ENCODE peak calls at places on chromosomes 13 and 19, in seven cellular contexts. S is K562, Q is HepG2, P is H1, N is GM12878, H is HCT116, X is IMR-90. Y is an unnamed sample. For H3K36me3, the result is how much of the 10 kb centered on the place peaks cover.

GRCh38 chr13:107994137-107994536 is 221.2 kb downstream of the LIG4 start:
- DNase-seq in S (peak), Q (no peak), P (no peak), N (no peak), H (no peak), X (no peak), Y (no peak)

GRCh38 chr19:12891553-12892021 is 627 bp downstream of the GCDH start:
- DNase-seq in S (no peak), Q (peak), P (no peak), N (no peak), H (no peak), X (no peak), Y (no peak)

GRCh38 chr19:49224856-49225255 is 67.3 kb downstream of the TRPM4 start:
- DNase-seq in S (peak), Q (peak), P (peak), N (no peak), H (peak), X (peak), Y (peak)

GRCh38 chr13:41649659-41650058 is 192.3 kb downstream of the RGCC start:
- DNase-seq in S (no peak), Q (peak), P (no peak), N (no peak), H (peak), X (peak), Y (peak)

GRCh38 chr13:36819811-36820140 is 754 bp downstream of the RFXAP start:
- DNase-seq in S (peak), Q (no peak), P (no peak), N (no peak), H (no peak), X (peak), Y (no peak)

GRCh38 chr19:58407658-58408151 is 744 bp upstream of the ZNF584 start:
- DNase-seq in S (no peak), Q (peak), P (no peak), N (no peak), H (no peak), X (peak), Y (no peak)

GRCh38 chr19:29714953-29715694 is at the start of gene C19orf12:
- DNase-seq in S (peak), Q (peak), P (no peak), N (no peak), H (no peak), X (peak), Y (peak)

GRCh38 chr13:25059166-25059565 is 36.8 kb upstream of the PABPC3 start:
- DNase-seq in S (no peak), Q (no peak), P (no peak), N (no peak), H (no peak), X (no peak), Y (no peak)

GRCh38 chr13:44938854-44939253 is 50.4 kb downstream of the NUFIP1 start:
- DNase-seq in S (no peak), Q (no peak), P (no peak), N (no peak), H (no peak), X (no peak), Y (no peak)

GRCh38 chr13:65744761-65745160 is 1485.4 kb downstream of the PCDH9 start:
- DNase-seq in S (no peak), Q (no peak), P (no peak), N (no peak), H (no peak), X (peak), Y (no peak)

GRCh38 chr13:47672982-47673670 is 327.9 kb downstream of the SUCLA2 start:
- DNase-seq in S (no peak), Q (no peak), P (no peak), N (no peak), H (no peak), X (peak), Y (no peak)

GRCh38 chr19:12655546-12655945 is 11.0 kb downstream of the MAN2B1 start:
- DNase-seq in S (no peak), Q (no peak), P (no peak), N (no peak), H (no peak), X (no peak), Y (no peak)

GRCh38 chr19:30523791-30524190 is 151.6 kb downstream of the ZNF536 start:
- DNase-seq in S (no peak), Q (no peak), P (no peak), N (no peak), H (no peak), X (no peak), Y (no peak)

GRCh38 chr19:50344661-50345318 is 15.6 kb upstream of the KCNC3 start:
- DNase-seq in S (no peak), Q (no peak), P (no peak), N (peak), H (no peak), X (no peak), Y (no peak)

GRCh38 chr13:98650376-98651107 is 73.6 kb upstream of the STK24 start:
- DNase-seq in S (no peak), Q (no peak), P (no peak), N (no peak), H (no peak), X (no peak), Y (no peak)

GRCh38 chr19:58558623-58559274 is 338 bp upstream of the UBE2M start:
- DNase-seq in S (peak), Q (peak), P (peak), N (peak), H (peak), X (peak), Y (peak)

GRCh38 chr13:28031220-28031903 is 42.9 kb upstream of the URAD start:
- DNase-seq in S (no peak), Q (no peak), P (no peak), N (no peak), H (no peak), X (no peak), Y (no peak)

GRCh38 chr13:80151016-80151415 is 189.9 kb downstream of the SPRY2 start:
- DNase-seq in S (no peak), Q (no peak), P (no peak), N (no peak), H (no peak), X (peak), Y (no peak)

GRCh38 chr19:11530432-11530831 is 1.5 kb upstream of the ECSIT start:
- DNase-seq in S (peak), Q (peak), P (peak), N (no peak), H (peak), X (peak), Y (peak)

GRCh38 chr19:11534538-11534937 is 4.1 kb upstream of the CNN1 start:
- DNase-seq in S (no peak), Q (no peak), P (no peak), N (no peak), H (no peak), X (no peak), Y (no peak)

GRCh38 chr19:11528551-11529341 is at the start of gene ECSIT:
- DNase-seq in S (peak), Q (peak), P (peak), N (peak), H (peak), X (peak), Y (peak)
- TF ChIP-seq POLR2A in S (peak), Q (peak), P (peak), N (peak), H (peak), X (peak), Y (no peak)

GRCh38 chr13:23268441-23268840 is 87.7 kb downstream of the SGCG start:
- DNase-seq in S (no peak), Q (no peak), P (no peak), N (peak), H (no peak), X (no peak), Y (no peak)
- H3K4me2 ChIP-seq in S (no peak), Q (no peak), P (no peak), N (no peak), H (no peak), X (no peak), Y (no peak)

GRCh38 chr19:5696196-5697021 is 6.3 kb downstream of the RPL36 start:
- DNase-seq in S (no peak), Q (no peak), P (no peak), N (no peak), H (no peak), X (no peak), Y (no peak)
- H3K36me3 ChIP-seq in S (half or more), Q (under half), P (half or more), N (half or more), H (under half), X (half or more), Y (under half)

GRCh38 chr19:10334340-10335148 is 1.2 kb upstream of the RAVER1 start:
- DNase-seq in S (peak), Q (peak), P (peak), N (no peak), H (peak), X (peak), Y (peak)
- TF ChIP-seq POLR2A in S (peak), Q (peak), P (no peak), N (no peak), H (no peak), X (peak), Y (peak)

DNA sequence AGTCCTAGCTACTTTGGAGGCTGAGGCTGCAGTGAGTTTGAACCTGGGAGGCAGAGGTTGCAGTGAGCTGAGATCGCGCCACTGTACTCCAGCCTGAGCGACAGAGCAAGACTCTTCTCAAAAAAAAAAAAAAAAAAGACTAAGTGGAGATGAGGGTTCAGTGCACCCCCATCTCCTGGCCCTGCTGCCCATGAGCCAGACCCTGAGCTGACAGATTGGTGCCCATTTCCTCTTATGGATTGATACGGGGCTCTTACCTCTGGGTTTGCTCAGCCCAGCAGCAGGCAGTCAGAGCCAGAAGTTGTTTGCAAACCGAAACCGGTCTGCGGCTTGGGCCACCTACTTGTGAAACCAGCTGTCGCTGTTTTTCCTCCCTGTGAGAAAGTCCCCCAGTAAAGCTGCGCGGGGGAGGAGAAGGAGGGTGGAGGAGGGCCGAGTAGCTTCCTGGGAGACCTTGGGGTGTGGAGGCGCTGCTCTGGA is 36.9 kb downstream of the ARRDC2 start:
- DNase-seq in S (peak), Q (no peak), P (no peak), N (peak), H (no peak), X (peak), Y (no peak)
- H3K4me2 ChIP-seq in S (peak), Q (peak), P (peak), N (peak), H (peak), X (peak), Y (peak)

DNA sequence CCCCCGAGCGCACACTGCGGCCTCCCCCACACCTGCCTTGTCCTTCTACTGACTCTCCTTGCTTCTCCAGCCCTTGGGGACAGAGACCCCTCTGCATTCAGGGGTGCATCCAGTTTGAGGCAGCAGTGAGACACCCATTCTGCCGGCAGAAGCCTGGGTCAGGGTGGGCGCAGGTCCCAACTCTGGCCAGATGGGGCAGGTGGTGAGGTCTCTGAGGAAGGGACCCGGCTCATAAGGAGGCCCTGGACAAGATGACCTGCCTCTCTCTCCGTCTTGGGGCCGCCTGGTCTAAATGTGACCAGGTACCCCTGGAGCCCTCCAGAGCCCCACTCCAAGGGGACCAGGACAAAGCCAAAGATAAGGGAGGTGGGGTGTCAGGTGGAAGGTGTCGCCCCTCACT is 6.1 kb downstream of the CHERP start:
- DNase-seq in S (no peak), Q (no peak), P (no peak), N (no peak), H (no peak), X (no peak), Y (no peak)
- H3K36me3 ChIP-seq in S (half or more), Q (under half), P (half or more), N (under half), H (under half), X (half or more), Y (half or more)

GRCh38 chr19:17718988-17719711 is at the start of gene MAP1S:
- DNase-seq in S (peak), Q (peak), P (peak), N (no peak), H (no peak), X (peak), Y (peak)
- TF ChIP-seq POLR2A in S (peak), Q (peak), P (no peak), N (peak), H (peak), X (peak), Y (peak)

GRCh38 chr19:46623915-46624502 is 880 bp downstream of the PTGIR start:
- DNase-seq in S (no peak), Q (no peak), P (no peak), N (no peak), H (no peak), X (no peak), Y (no peak)

GRCh38 chr19:46622118-46622446 is 2.8 kb downstream of the PTGIR start:
- DNase-seq in S (no peak), Q (no peak), P (no peak), N (no peak), H (no peak), X (no peak), Y (no peak)

GRCh38 chr19:46624958-46625661 is at the start of gene PTGIR:
- DNase-seq in S (peak), Q (no peak), P (no peak), N (no peak), H (no peak), X (peak), Y (peak)

GRCh38 chr19:46626441-46626840 is 1.6 kb upstream of the PTGIR start:
- DNase-seq in S (no peak), Q (no peak), P (no peak), N (no peak), H (no peak), X (no peak), Y (no peak)

DNA sequence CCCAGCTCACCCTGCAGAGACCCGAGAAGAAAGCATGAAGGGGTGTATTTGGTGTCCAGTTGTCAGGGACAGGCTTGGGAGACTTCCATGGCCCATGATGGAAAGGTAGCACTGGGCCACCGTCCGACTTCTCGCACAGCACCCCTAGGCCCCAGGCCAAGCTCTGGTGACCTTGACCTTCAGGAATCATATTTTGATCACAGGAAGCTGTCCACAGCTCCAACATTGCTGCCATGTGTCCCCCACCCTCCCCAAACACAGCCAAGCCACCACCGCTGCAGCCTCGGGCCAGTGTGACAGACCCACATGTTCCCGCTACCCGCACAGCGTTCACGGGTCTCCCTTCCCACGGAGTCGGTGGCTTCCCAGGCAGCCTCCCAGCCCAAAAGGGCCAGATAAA is 842 bp upstream of the PTGIR start:
- DNase-seq in S (no peak), Q (no peak), P (no peak), N (no peak), H (no peak), X (no peak), Y (no peak)
- H3K4me2 ChIP-seq in S (no peak), Q (peak), P (no peak), N (peak), H (no peak), X (no peak), Y (no peak)

DNA sequence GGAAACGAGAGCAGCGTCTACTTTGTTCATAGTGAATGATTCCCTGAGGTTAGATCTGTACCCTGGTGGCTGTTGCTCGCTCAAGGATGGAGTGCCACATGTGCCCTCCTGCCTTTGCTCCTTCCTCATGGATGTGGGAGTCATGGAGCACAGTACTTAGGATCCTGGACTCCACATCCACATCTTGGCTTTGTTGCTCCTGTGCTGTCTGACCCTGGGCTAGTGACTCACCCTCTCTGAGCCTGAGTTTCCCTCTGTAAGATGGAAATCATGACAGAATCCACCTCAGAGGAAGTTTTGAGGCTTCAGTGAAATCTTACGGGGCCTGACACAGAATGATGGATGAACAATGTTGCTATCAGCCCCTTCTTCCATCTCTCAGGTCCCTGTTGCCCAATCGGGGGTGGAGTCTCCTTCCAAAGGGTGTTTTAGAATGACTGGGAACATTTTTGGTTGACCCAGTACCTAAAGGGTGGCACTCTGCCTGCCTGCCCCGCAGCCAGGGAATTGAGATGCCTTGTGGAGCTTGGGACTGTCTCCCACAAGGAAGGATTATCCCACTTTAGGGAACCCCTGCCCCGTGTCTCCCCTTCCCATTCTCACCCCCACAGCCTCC is 9.8 kb upstream of the TIMM50 start:
- DNase-seq in S (no peak), Q (no peak), P (no peak), N (no peak), H (no peak), X (peak), Y (no peak)
- H3K36me3 ChIP-seq in S (half or more), Q (half or more), P (half or more), N (half or more), H (half or more), X (half or more), Y (half or more)

GRCh38 chr19:38707512-38708114 is 36.7 kb downstream of the CAPN12 start:
- DNase-seq in S (no peak), Q (peak), P (no peak), N (no peak), H (no peak), X (peak), Y (peak)

GRCh38 chr19:38705197-38706019 is 38.9 kb downstream of the CAPN12 start:
- DNase-seq in S (no peak), Q (no peak), P (no peak), N (no peak), H (no peak), X (no peak), Y (no peak)

GRCh38 chr19:38708413-38709024 is 35.8 kb downstream of the CAPN12 start:
- DNase-seq in S (no peak), Q (no peak), P (no peak), N (no peak), H (no peak), X (no peak), Y (no peak)

GRCh38 chr19:38709119-38709518 is 35.2 kb downstream of the CAPN12 start:
- DNase-seq in S (no peak), Q (no peak), P (no peak), N (no peak), H (no peak), X (no peak), Y (no peak)

GRCh38 chr19:38706792-38707511 is 37.3 kb downstream of the CAPN12 start:
- DNase-seq in S (no peak), Q (no peak), P (no peak), N (no peak), H (no peak), X (no peak), Y (peak)
- TF ChIP-seq POLR2A in S (no peak), Q (no peak), P (no peak), N (no peak), H (no peak), X (no peak), Y (no peak)

Y was measured in endothelial cell of umbilical vein.